ENCODE peak calls at places on chromosome 22, in five cellular contexts. I, A, C, E and W are unnamed samples.

GRCh38 chr22:24442352-24442744 is 14.9 kb downstream of the ADORA2A start:
- DNase-seq in A (no peak), I (no peak), E (peak), C (peak), W (no peak)

GRCh38 chr22:16789860-16790493 is 35.2 kb downstream of the XKR3 start:
- DNase-seq in E (no peak), I (no peak), A (no peak), C (no peak), W (no peak)

GRCh38 chr22:39349506-39349966 is 255 bp upstream of the SYNGR1 start:
- DNase-seq in I (no peak), A (peak), C (peak), E (no peak), W (no peak)

GRCh38 chr22:47352920-47353700 is 590.7 kb downstream of the TBC1D22A start:
- DNase-seq in C (peak), E (peak), A (no peak), I (no peak), W (peak)

GRCh38 chr22:36762687-36763260 is 13.1 kb downstream of the IFT27 start:
- DNase-seq in C (no peak), E (peak), A (no peak), I (peak), W (peak)

GRCh38 chr22:50081426-50082196 is 3.6 kb downstream of the MLC1 start:
- DNase-seq in I (no peak), C (no peak), A (no peak), E (no peak), W (no peak)

GRCh38 chr22:34639911-34640310 is 426.0 kb upstream of the ISX start:
- DNase-seq in A (no peak), C (no peak), E (no peak), I (no peak), W (no peak)

GRCh38 chr22:21641417-21641794 is 696 bp upstream of the SDF2L1 start:
- DNase-seq in I (no peak), A (peak), C (peak), E (no peak), W (no peak)

GRCh38 chr22:38735126-38735464 is 20.7 kb downstream of the SUN2 start:
- DNase-seq in A (no peak), E (no peak), C (no peak), I (no peak), W (no peak)

GRCh38 chr22:29308148-29308790 is 1.8 kb downstream of the GAS2L1 start:
- DNase-seq in E (peak), C (no peak), I (no peak), A (no peak), W (no peak)
- TF ChIP-seq CTCF in E (no peak), C (no peak), I (no peak), A (no peak), W (no peak)

GRCh38 chr22:27406389-27406861 is 395.1 kb downstream of the MN1 start:
- DNase-seq in C (no peak), I (no peak), A (no peak), E (no peak), W (no peak)
- TF ChIP-seq CTCF in C (no peak), I (no peak), A (no peak), E (no peak), W (no peak)

GRCh38 chr22:31977141-31977781 is 32.9 kb downstream of the YWHAH start:
- DNase-seq in A (peak), E (no peak), I (peak), C (peak), W (peak)
- TF ChIP-seq CTCF in A (peak), E (no peak), I (peak), C (peak), W (peak)

GRCh38 chr22:20130319-20130718 is 1.3 kb upstream of the ZDHHC8 start:
- DNase-seq in I (no peak), C (no peak), E (no peak), A (peak), W (no peak)
- TF ChIP-seq CTCF in I (no peak), C (peak), E (no peak), A (no peak), W (no peak)